ENCODE peak calls at places on chromosome 17, in six cellular contexts. I is stimulated activated CD8-positive, alpha-beta memory T cell treated with anti-CD3 and anti-CD28 coated beads, Interleukin-7, amount 100 ng/mL, for 1 hour; T is HCT116; A is HAP-1; N is sciatic nerve; X is stimulated activated CD4-positive, alpha-beta T cell treated with anti-CD3 and anti-CD28 coated beads, Interleukin-2, amount 100 ng/mL, for 24 hours. W is an unnamed sample.

GRCh38 chr17:69884361-69884760 is 190.7 kb upstream of the KCNJ16 start:
- DNase-seq in I (no peak), T (no peak), A (no peak), N (no peak), X (no peak), W (no peak)

GRCh38 chr17:77457572-77458201 is 316.9 kb downstream of the SEC14L1 start:
- DNase-seq in I (no peak), T (no peak), A (no peak), N (no peak), X (no peak), W (no peak)

GRCh38 chr17:64262125-64262421 is 987 bp downstream of the TEX2 start:
- DNase-seq in I (no peak), T (no peak), A (no peak), N (no peak), X (no peak), W (no peak)

GRCh38 chr17:66306413-66306812 is 4.0 kb downstream of the PRKCA start:
- DNase-seq in I (no peak), T (no peak), A (no peak), N (no peak), X (no peak), W (no peak)

GRCh38 chr17:77541995-77542394 is 401.2 kb downstream of the SEC14L1 start:
- DNase-seq in I (no peak), T (no peak), A (no peak), N (no peak), X (no peak), W (no peak)

GRCh38 chr17:16943032-16943352 is 28.9 kb downstream of the TNFRSF13B start:
- DNase-seq in I (no peak), T (no peak), A (no peak), N (no peak), X (no peak), W (no peak)

GRCh38 chr17:47324224-47325020 is 667 bp downstream of the EFCAB13 start:
- DNase-seq in I (no peak), T (no peak), A (no peak), N (peak), X (peak), W (peak)

GRCh38 chr17:76246080-76247066 is 6.1 kb upstream of the RNF157 start:
- DNase-seq in I (no peak), T (no peak), A (no peak), N (no peak), X (peak), W (peak)

GRCh38 chr17:17128476-17129075 is 77.6 kb downstream of the PLD6 start:
- DNase-seq in I (no peak), T (no peak), A (no peak), N (no peak), X (no peak), W (no peak)